ENCODE peak calls at places on chromosomes 4 and X, in seven cellular contexts. One of them, this sample, is unnamed.

GRCh38 chr4:37073226-37073840 is 171.2 kb upstream of the NWD2 start:
- DNase-seq in H9: no peak
- DNase-seq in hepatocyte: no peak
- DNase-seq in Panc1: no peak
- DNase-seq in heart right ventricle: no peak
- DNase-seq in left lung: no peak
- DNase-seq in neural progenitor cell: no peak
- DNase-seq in this sample: no peak

GRCh38 chrX:103779156-103779555 is 2.5 kb downstream of the PLP1 start:
- DNase-seq in left lung: no peak
- DNase-seq in heart right ventricle: no peak
- DNase-seq in H9: peak; percentile 8
- DNase-seq in Panc1: no peak
- DNase-seq in hepatocyte: no peak
- DNase-seq in neural progenitor cell: peak; percentile 26
- DNase-seq in this sample: no peak

GRCh38 chr4:90227177-90227576 is 100.0 kb downstream of the CCSER1 start:
- DNase-seq in neural progenitor cell: no peak
- DNase-seq in hepatocyte: no peak
- DNase-seq in Panc1: no peak
- DNase-seq in heart right ventricle: no peak
- DNase-seq in left lung: no peak
- DNase-seq in H9: no peak
- DNase-seq in this sample: no peak

GRCh38 chrX:68697036-68697435 is 49.6 kb downstream of the STARD8 start:
- DNase-seq in Panc1: no peak
- DNase-seq in H9: no peak
- DNase-seq in neural progenitor cell: no peak
- DNase-seq in left lung: no peak
- DNase-seq in hepatocyte: no peak
- DNase-seq in heart right ventricle: no peak
- DNase-seq in this sample: no peak

GRCh38 chr4:158622251-158622650 is 49.4 kb downstream of the C4orf46 start:
- DNase-seq in H9: no peak
- DNase-seq in hepatocyte: no peak
- DNase-seq in left lung: no peak
- DNase-seq in heart right ventricle: no peak
- DNase-seq in Panc1: no peak
- DNase-seq in neural progenitor cell: no peak
- DNase-seq in this sample: no peak

GRCh38 chrX:136584545-136584944 is 52.5 kb downstream of the VGLL1 start:
- DNase-seq in neural progenitor cell: no peak
- DNase-seq in heart right ventricle: no peak
- DNase-seq in Panc1: no peak
- DNase-seq in H9: no peak
- DNase-seq in hepatocyte: no peak
- DNase-seq in left lung: no peak
- DNase-seq in this sample: no peak

GRCh38 chr4:183130328-183131155 is 31.5 kb downstream of the WWC2 start:
- DNase-seq in neural progenitor cell: no peak
- DNase-seq in heart right ventricle: peak; percentile 50
- DNase-seq in H9: no peak
- DNase-seq in left lung: peak; percentile 57
- DNase-seq in hepatocyte: no peak
- DNase-seq in Panc1: no peak
- DNase-seq in this sample: no peak

GRCh38 chrX:20477836-20478532 is 211.3 kb upstream of the RPS6KA3 start:
- DNase-seq in heart right ventricle: no peak
- DNase-seq in neural progenitor cell: no peak
- DNase-seq in hepatocyte: no peak
- DNase-seq in left lung: peak; percentile 46
- DNase-seq in Panc1: no peak
- DNase-seq in H9: no peak
- DNase-seq in this sample: no peak

GRCh38 chr4:46441116-46441859 is 51.4 kb upstream of the GABRA2 start:
- DNase-seq in Panc1: no peak
- DNase-seq in left lung: no peak
- DNase-seq in neural progenitor cell: no peak
- DNase-seq in hepatocyte: no peak
- DNase-seq in heart right ventricle: no peak
- DNase-seq in H9: no peak
- DNase-seq in this sample: no peak

GRCh38 chrX:7116081-7116480 is 31.4 kb upstream of the STS start:
- DNase-seq in H9: no peak
- DNase-seq in Panc1: no peak
- DNase-seq in heart right ventricle: no peak
- DNase-seq in left lung: no peak
- DNase-seq in neural progenitor cell: no peak
- DNase-seq in hepatocyte: no peak
- DNase-seq in this sample: no peak

GRCh38 chr4:124783847-124784246 is 71.3 kb upstream of the ANKRD50 start:
- DNase-seq in left lung: no peak
- DNase-seq in Panc1: no peak
- DNase-seq in H9: no peak
- DNase-seq in heart right ventricle: no peak
- DNase-seq in neural progenitor cell: no peak
- DNase-seq in hepatocyte: no peak
- DNase-seq in this sample: no peak

GRCh38 chr4:147307896-147308680 is 172.8 kb upstream of the EDNRA start:
- DNase-seq in Panc1: no peak
- DNase-seq in heart right ventricle: no peak
- DNase-seq in neural progenitor cell: no peak
- DNase-seq in left lung: no peak
- DNase-seq in hepatocyte: no peak
- DNase-seq in H9: no peak
- DNase-seq in this sample: no peak

GRCh38 chr4:153579872-153580271 is 104.2 kb upstream of the TLR2 start:
- DNase-seq in H9: no peak
- DNase-seq in hepatocyte: no peak
- DNase-seq in left lung: no peak
- DNase-seq in Panc1: no peak
- DNase-seq in heart right ventricle: no peak
- DNase-seq in neural progenitor cell: no peak
- DNase-seq in this sample: no peak

GRCh38 chrX:13605611-13606010 is 36.2 kb downstream of the EGFL6 start:
- DNase-seq in left lung: no peak
- DNase-seq in Panc1: no peak
- DNase-seq in neural progenitor cell: no peak
- DNase-seq in heart right ventricle: no peak
- DNase-seq in H9: no peak
- DNase-seq in hepatocyte: no peak
- DNase-seq in this sample: no peak

GRCh38 chrX:23861215-23861896 is 46.4 kb downstream of the APOO start:
- DNase-seq in left lung: no peak
- DNase-seq in Panc1: no peak
- DNase-seq in H9: no peak
- DNase-seq in heart right ventricle: no peak
- DNase-seq in neural progenitor cell: no peak
- DNase-seq in hepatocyte: no peak
- DNase-seq in this sample: no peak

GRCh38 chr4:75710246-75710645 is 14.1 kb upstream of the USO1 start:
- DNase-seq in hepatocyte: no peak
- DNase-seq in heart right ventricle: no peak
- DNase-seq in Panc1: no peak
- DNase-seq in neural progenitor cell: no peak
- DNase-seq in left lung: no peak
- DNase-seq in H9: no peak
- DNase-seq in this sample: no peak

GRCh38 chr4:81410695-81411094 is 61.0 kb downstream of the RASGEF1B start:
- DNase-seq in Panc1: no peak
- DNase-seq in neural progenitor cell: no peak
- DNase-seq in left lung: no peak
- DNase-seq in H9: no peak
- DNase-seq in hepatocyte: no peak
- DNase-seq in heart right ventricle: no peak
- DNase-seq in this sample: no peak

GRCh38 chr4:3208826-3209225 is 40.1 kb upstream of the MSANTD1 start:
- DNase-seq in H9: no peak
- DNase-seq in left lung: no peak
- DNase-seq in hepatocyte: no peak
- DNase-seq in heart right ventricle: no peak
- DNase-seq in Panc1: no peak
- DNase-seq in neural progenitor cell: no peak
- DNase-seq in this sample: no peak

GRCh38 chrX:9992061-9992460 is 24.9 kb downstream of the CLDN34 start:
- DNase-seq in heart right ventricle: no peak
- DNase-seq in left lung: no peak
- DNase-seq in Panc1: no peak
- DNase-seq in hepatocyte: no peak
- DNase-seq in neural progenitor cell: no peak
- DNase-seq in H9: no peak
- DNase-seq in this sample: no peak
- H3K27me3 ChIP-seq in heart right ventricle: no peaks in the 10 kb centered on the region
- H3K27me3 ChIP-seq in left lung: no peaks in the 10 kb centered on the region
- H3K27me3 ChIP-seq in Panc1: no peaks in the 10 kb centered on the region
- H3K27me3 ChIP-seq in hepatocyte: no peaks in the 10 kb centered on the region
- H3K27me3 ChIP-seq in neural progenitor cell: no peaks in the 10 kb centered on the region
- H3K27me3 ChIP-seq in H9: no peaks in the 10 kb centered on the region
- H3K27me3 ChIP-seq in this sample: peaks cover 15% of the 10 kb centered on the region

GRCh38 chrX:11757397-11757728 is 674 bp upstream of the MSL3 start:
- DNase-seq in heart right ventricle: no peak
- DNase-seq in neural progenitor cell: no peak
- DNase-seq in hepatocyte: no peak
- DNase-seq in left lung: no peak
- DNase-seq in H9: no peak
- DNase-seq in Panc1: no peak
- DNase-seq in this sample: no peak

GRCh38 chrX:11755724-11756123 is 2.3 kb upstream of the MSL3 start:
- DNase-seq in H9: no peak
- DNase-seq in heart right ventricle: no peak
- DNase-seq in hepatocyte: peak; percentile 16
- DNase-seq in neural progenitor cell: no peak
- DNase-seq in Panc1: no peak
- DNase-seq in left lung: no peak
- DNase-seq in this sample: no peak

GRCh38 chrX:11754958-11755645 is 2.9 kb upstream of the MSL3 start:
- DNase-seq in left lung: no peak
- DNase-seq in neural progenitor cell: no peak
- DNase-seq in heart right ventricle: no peak
- DNase-seq in H9: no peak
- DNase-seq in hepatocyte: no peak
- DNase-seq in Panc1: no peak
- DNase-seq in this sample: no peak

GRCh38 chrX:11757729-11758399 is at the start of gene MSL3:
- DNase-seq in H9: peak; percentile 60
- DNase-seq in neural progenitor cell: peak; percentile 81
- DNase-seq in hepatocyte: peak; percentile 81
- DNase-seq in heart right ventricle: peak; percentile 48
- DNase-seq in Panc1: no peak
- DNase-seq in left lung: peak; percentile 56
- DNase-seq in this sample: peak; percentile 36

GRCh38 chrX:11756354-11757318 is 1.4 kb upstream of the MSL3 start:
- DNase-seq in left lung: no peak
- DNase-seq in Panc1: no peak
- DNase-seq in H9: no peak
- DNase-seq in hepatocyte: peak; percentile 16
- DNase-seq in neural progenitor cell: no peak
- DNase-seq in heart right ventricle: no peak
- DNase-seq in this sample: no peak
- TF ChIP-seq CTCF in left lung: no peak
- TF ChIP-seq CTCF in Panc1: no peak
- TF ChIP-seq CTCF in H9: no peak
- TF ChIP-seq CTCF in hepatocyte: no peak
- TF ChIP-seq CTCF in neural progenitor cell: no peak
- TF ChIP-seq CTCF in heart right ventricle: no peak
- TF ChIP-seq CTCF in this sample: no peak

DNA sequence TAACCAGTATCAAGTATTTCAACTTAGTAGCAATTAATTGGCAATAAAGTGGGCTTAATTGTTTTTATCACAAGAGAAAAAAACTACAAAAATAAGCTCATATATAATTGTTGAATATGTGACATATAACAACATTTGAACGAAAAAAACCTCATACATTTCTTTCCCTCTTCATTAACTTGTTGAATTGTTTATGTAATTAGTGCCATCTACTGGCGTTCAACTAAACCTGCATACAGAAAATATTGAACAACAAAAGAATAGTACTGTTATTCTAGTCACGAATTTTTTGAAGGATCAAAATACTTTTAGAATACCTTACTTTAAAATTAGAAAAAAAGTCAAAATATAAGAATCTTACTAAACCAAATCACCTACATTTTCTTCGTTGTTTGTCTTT is 586.5 kb upstream of the FTHL17 start:
- DNase-seq in hepatocyte: peak; percentile 22
- DNase-seq in left lung: no peak
- DNase-seq in heart right ventricle: no peak
- DNase-seq in neural progenitor cell: no peak
- DNase-seq in Panc1: peak; percentile 4
- DNase-seq in H9: no peak
- DNase-seq in this sample: no peak
- H3K9me3 ChIP-seq in hepatocyte: no peaks in the 10 kb centered on the region
- H3K9me3 ChIP-seq in left lung: no peaks in the 10 kb centered on the region
- H3K9me3 ChIP-seq in heart right ventricle: no peaks in the 10 kb centered on the region
- H3K9me3 ChIP-seq in neural progenitor cell: no peaks in the 10 kb centered on the region
- H3K9me3 ChIP-seq in Panc1: no peaks in the 10 kb centered on the region
- H3K9me3 ChIP-seq in H9: no peaks in the 10 kb centered on the region
- H3K9me3 ChIP-seq in this sample: no peaks in the 10 kb centered on the region

GRCh38 chr4:6381571-6382123 is 90.8 kb downstream of the PPP2R2C start:
- DNase-seq in Panc1: no peak
- DNase-seq in H9: no peak
- DNase-seq in hepatocyte: no peak
- DNase-seq in neural progenitor cell: no peak
- DNase-seq in left lung: no peak
- DNase-seq in heart right ventricle: no peak
- DNase-seq in this sample: no peak
- H3K27me3 ChIP-seq in Panc1: no peaks in the 10 kb centered on the region
- H3K27me3 ChIP-seq in H9: no peaks in the 10 kb centered on the region
- H3K27me3 ChIP-seq in hepatocyte: peaks cover 5% of the 10 kb centered on the region
- H3K27me3 ChIP-seq in neural progenitor cell: no peaks in the 10 kb centered on the region
- H3K27me3 ChIP-seq in left lung: no peaks in the 10 kb centered on the region
- H3K27me3 ChIP-seq in heart right ventricle: peaks cover 26% of the 10 kb centered on the region
- H3K27me3 ChIP-seq in this sample: no peaks in the 10 kb centered on the region

GRCh38 chrX:145552643-145553042 is 265.0 kb upstream of the SLITRK2 start:
- DNase-seq in heart right ventricle: no peak
- DNase-seq in hepatocyte: no peak
- DNase-seq in H9: no peak
- DNase-seq in left lung: no peak
- DNase-seq in neural progenitor cell: no peak
- DNase-seq in Panc1: no peak
- DNase-seq in this sample: no peak
- TF ChIP-seq CTCF in heart right ventricle: no peak
- TF ChIP-seq CTCF in hepatocyte: no peak
- TF ChIP-seq CTCF in H9: peak; percentile 54
- TF ChIP-seq CTCF in left lung: no peak
- TF ChIP-seq CTCF in neural progenitor cell: peak; percentile 53
- TF ChIP-seq CTCF in Panc1: no peak
- TF ChIP-seq CTCF in this sample: no peak

GRCh38 chr4:7549866-7550265 is 115.1 kb upstream of the PSAPL1 start:
- DNase-seq in left lung: no peak
- DNase-seq in neural progenitor cell: no peak
- DNase-seq in hepatocyte: no peak
- DNase-seq in H9: no peak
- DNase-seq in Panc1: no peak
- DNase-seq in heart right ventricle: no peak
- DNase-seq in this sample: no peak
- H3K9me3 ChIP-seq in left lung: no peaks in the 10 kb centered on the region
- H3K9me3 ChIP-seq in neural progenitor cell: no peaks in the 10 kb centered on the region
- H3K9me3 ChIP-seq in hepatocyte: no peaks in the 10 kb centered on the region
- H3K9me3 ChIP-seq in H9: peaks cover 15% of the 10 kb centered on the region
- H3K9me3 ChIP-seq in Panc1: peaks cover 3% of the 10 kb centered on the region
- H3K9me3 ChIP-seq in heart right ventricle: peaks cover 7% of the 10 kb centered on the region
- H3K9me3 ChIP-seq in this sample: peaks cover 21% of the 10 kb centered on the region

This sample was measured in WERI-Rb-1.